ENCODE peak calls at places on chromosomes 11 and 22, in nine cellular contexts. G is neuronal stem cell; D is left lung; J is body of pancreas; S is ELR; U is effector memory CD4-positive, alpha-beta T cell; X is Calu3; V is astrocyte of the spinal cord; K is activated naive CD4-positive, alpha-beta T cell. O is an unnamed sample.

GRCh38 chr22:49149721-49150608 is 677.7 kb downstream of the BRD1 start:
- DNase-seq in G (no peak), K (no peak), V (no peak), S (no peak), X (no peak), J (no peak), U (no peak), D (no peak), O (no peak)

GRCh38 chr11:100328626-100329340 is 358.3 kb upstream of the ARHGAP42 start:
- DNase-seq in X (no peak), G (no peak), D (no peak), U (no peak), V (no peak), S (peak; percentile 11), J (no peak), K (no peak), O (no peak)

GRCh38 chr11:3345736-3346135 is 33.2 kb downstream of the ZNF195 start:
- DNase-seq in J (no peak), D (no peak), U (no peak), K (no peak), X (no peak), V (no peak), G (no peak), S (no peak), O (no peak)

GRCh38 chr22:17113600-17113999 is 7.6 kb downstream of the TMEM121B start:
- DNase-seq in V (no peak), K (no peak), J (no peak), U (no peak), D (no peak), S (no peak), G (no peak), X (no peak), O (no peak)

GRCh38 chr22:48179571-48180546 is 1417.4 kb downstream of the TBC1D22A start:
- DNase-seq in G (no peak), S (no peak), U (no peak), X (no peak), J (no peak), V (no peak), K (no peak), D (no peak), O (no peak)

GRCh38 chr22:32327066-32327465 is 30.6 kb upstream of the RFPL3 start:
- DNase-seq in D (no peak), K (no peak), V (no peak), X (peak; percentile 20), J (no peak), U (no peak), G (no peak), S (peak; percentile 11), O (peak; percentile 31)

GRCh38 chr11:20647976-20648565 is 21.3 kb upstream of the NELL1 start:
- DNase-seq in U (peak; percentile 4), J (peak; percentile 58), S (peak; percentile 50), V (peak; percentile 52), G (peak; percentile 76), D (no peak), X (peak; percentile 61), K (no peak), O (peak; percentile 51)

GRCh38 chr22:17968126-17968525 is 56.2 kb downstream of the MICAL3 start:
- DNase-seq in U (no peak), D (no peak), K (no peak), S (no peak), J (peak; percentile 28), V (no peak), X (no peak), G (no peak), O (no peak)

GRCh38 chr11:124415356-124415923 is 9.2 kb downstream of the OR8B4 start:
- DNase-seq in G (peak; percentile 20), K (no peak), V (peak; percentile 64), X (no peak), D (no peak), J (no peak), U (no peak), S (peak; percentile 71), O (peak; percentile 38)

GRCh38 chr11:7197469-7197868 is 54.2 kb upstream of the SYT9 start:
- DNase-seq in G (no peak), K (no peak), X (no peak), J (no peak), U (no peak), S (no peak), V (no peak), D (no peak), O (no peak)

GRCh38 chr11:134358165-134358852 is 26.5 kb downstream of the GLB1L2 start:
- DNase-seq in S (no peak), J (no peak), K (no peak), V (no peak), U (no peak), G (no peak), X (no peak), D (peak; percentile 25), O (no peak)